ENCODE peak calls at places on chromosomes 1 and 21, in eight cellular contexts. One of them, this sample, is unnamed.

GRCh38 chr1:1510912-1511532 is 940 bp upstream of the ATAD3A start:
- DNase-seq in suprapubic skin: no peak
- DNase-seq in fibroblast of the aortic adventitia: peak; percentile 9
- DNase-seq in lower lobe of right lung: no peak
- DNase-seq in WTC11: peak; percentile 47
- DNase-seq in progenitor cell of endocrine pancreas: no peak
- DNase-seq in IMR-90: peak; percentile 2
- DNase-seq in OCI-LY7: peak; percentile 83
- DNase-seq in this sample: no peak

GRCh38 chr1:184393924-184394323 is 7.1 kb downstream of the C1orf21 start:
- DNase-seq in WTC11: no peak
- DNase-seq in lower lobe of right lung: no peak
- DNase-seq in OCI-LY7: no peak
- DNase-seq in progenitor cell of endocrine pancreas: no peak
- DNase-seq in IMR-90: peak; percentile 35
- DNase-seq in fibroblast of the aortic adventitia: peak; percentile 68
- DNase-seq in suprapubic skin: no peak
- DNase-seq in this sample: no peak

GRCh38 chr1:170556910-170557309 is 24.9 kb downstream of the GORAB start:
- DNase-seq in WTC11: no peak
- DNase-seq in lower lobe of right lung: no peak
- DNase-seq in IMR-90: peak; percentile 49
- DNase-seq in suprapubic skin: no peak
- DNase-seq in OCI-LY7: no peak
- DNase-seq in fibroblast of the aortic adventitia: peak; percentile 49
- DNase-seq in progenitor cell of endocrine pancreas: no peak
- DNase-seq in this sample: no peak

GRCh38 chr1:112522621-112523020 is 13.9 kb downstream of the WNT2B start:
- DNase-seq in WTC11: no peak
- DNase-seq in lower lobe of right lung: no peak
- DNase-seq in suprapubic skin: no peak
- DNase-seq in IMR-90: peak; percentile 96
- DNase-seq in fibroblast of the aortic adventitia: peak; percentile 75
- DNase-seq in progenitor cell of endocrine pancreas: no peak
- DNase-seq in OCI-LY7: no peak
- DNase-seq in this sample: no peak

GRCh38 chr1:221704291-221704690 is 37.6 kb downstream of the DUSP10 start:
- DNase-seq in OCI-LY7: no peak
- DNase-seq in lower lobe of right lung: no peak
- DNase-seq in IMR-90: peak; percentile 57
- DNase-seq in fibroblast of the aortic adventitia: peak; percentile 17
- DNase-seq in suprapubic skin: no peak
- DNase-seq in progenitor cell of endocrine pancreas: no peak
- DNase-seq in WTC11: no peak
- DNase-seq in this sample: no peak

GRCh38 chr1:239387304-239388231 is 1.2 kb downstream of the CHRM3 start:
- DNase-seq in IMR-90: no peak
- DNase-seq in fibroblast of the aortic adventitia: no peak
- DNase-seq in progenitor cell of endocrine pancreas: peak; percentile 10
- DNase-seq in lower lobe of right lung: peak; percentile 46
- DNase-seq in OCI-LY7: no peak
- DNase-seq in suprapubic skin: no peak
- DNase-seq in WTC11: peak; percentile 41
- DNase-seq in this sample: no peak

GRCh38 chr1:26677306-26678115 is 18.3 kb upstream of the ARID1A start:
- DNase-seq in fibroblast of the aortic adventitia: peak; percentile 75
- DNase-seq in IMR-90: peak; percentile 64
- DNase-seq in progenitor cell of endocrine pancreas: peak; percentile 20
- DNase-seq in lower lobe of right lung: peak; percentile 94
- DNase-seq in OCI-LY7: peak; percentile 82
- DNase-seq in WTC11: peak; percentile 57
- DNase-seq in suprapubic skin: peak; percentile 71
- DNase-seq in this sample: peak; percentile 71

GRCh38 chr1:94285026-94285654 is 47.8 kb upstream of the ARHGAP29 start:
- DNase-seq in WTC11: no peak
- DNase-seq in OCI-LY7: no peak
- DNase-seq in IMR-90: peak; percentile 54
- DNase-seq in suprapubic skin: no peak
- DNase-seq in lower lobe of right lung: no peak
- DNase-seq in fibroblast of the aortic adventitia: no peak
- DNase-seq in progenitor cell of endocrine pancreas: no peak
- DNase-seq in this sample: no peak

GRCh38 chr21:32750405-32750804 is 21.1 kb downstream of the PAXBP1 start:
- DNase-seq in suprapubic skin: no peak
- DNase-seq in lower lobe of right lung: no peak
- DNase-seq in WTC11: no peak
- DNase-seq in progenitor cell of endocrine pancreas: no peak
- DNase-seq in IMR-90: no peak
- DNase-seq in OCI-LY7: no peak
- DNase-seq in fibroblast of the aortic adventitia: no peak
- DNase-seq in this sample: no peak

GRCh38 chr1:233151850-233152249 is 143.7 kb downstream of the PCNX2 start:
- DNase-seq in OCI-LY7: no peak
- DNase-seq in lower lobe of right lung: no peak
- DNase-seq in IMR-90: no peak
- DNase-seq in fibroblast of the aortic adventitia: peak; percentile 92
- DNase-seq in WTC11: no peak
- DNase-seq in progenitor cell of endocrine pancreas: no peak
- DNase-seq in suprapubic skin: no peak
- DNase-seq in this sample: no peak

GRCh38 chr21:37896788-37897187 is 19.5 kb downstream of the KCNJ6 start:
- DNase-seq in progenitor cell of endocrine pancreas: no peak
- DNase-seq in WTC11: no peak
- DNase-seq in fibroblast of the aortic adventitia: no peak
- DNase-seq in OCI-LY7: no peak
- DNase-seq in suprapubic skin: no peak
- DNase-seq in IMR-90: no peak
- DNase-seq in lower lobe of right lung: no peak
- DNase-seq in this sample: no peak

GRCh38 chr1:8603220-8603616 is 214.2 kb downstream of the RERE start:
- DNase-seq in progenitor cell of endocrine pancreas: no peak
- DNase-seq in WTC11: no peak
- DNase-seq in OCI-LY7: no peak
- DNase-seq in lower lobe of right lung: no peak
- DNase-seq in IMR-90: peak; percentile 52
- DNase-seq in fibroblast of the aortic adventitia: peak; percentile 47
- DNase-seq in suprapubic skin: no peak
- DNase-seq in this sample: no peak

GRCh38 chr1:203475012-203475981 is at the start of gene PRELP:
- DNase-seq in progenitor cell of endocrine pancreas: peak; percentile 19
- DNase-seq in fibroblast of the aortic adventitia: peak; percentile 58
- DNase-seq in lower lobe of right lung: no peak
- DNase-seq in OCI-LY7: no peak
- DNase-seq in suprapubic skin: no peak
- DNase-seq in WTC11: peak; percentile 62
- DNase-seq in IMR-90: peak; percentile 16
- DNase-seq in this sample: no peak

GRCh38 chr1:7515175-7515574 is 255.9 kb upstream of the VAMP3 start:
- DNase-seq in fibroblast of the aortic adventitia: no peak
- DNase-seq in IMR-90: no peak
- DNase-seq in OCI-LY7: no peak
- DNase-seq in progenitor cell of endocrine pancreas: no peak
- DNase-seq in lower lobe of right lung: peak; percentile 21
- DNase-seq in WTC11: no peak
- DNase-seq in suprapubic skin: no peak
- DNase-seq in this sample: no peak

GRCh38 chr1:7516892-7517291 is 254.2 kb upstream of the VAMP3 start:
- DNase-seq in IMR-90: no peak
- DNase-seq in lower lobe of right lung: no peak
- DNase-seq in WTC11: no peak
- DNase-seq in progenitor cell of endocrine pancreas: no peak
- DNase-seq in OCI-LY7: no peak
- DNase-seq in fibroblast of the aortic adventitia: no peak
- DNase-seq in suprapubic skin: no peak
- DNase-seq in this sample: no peak

GRCh38 chr1:7517611-7518330 is 253.3 kb upstream of the VAMP3 start:
- DNase-seq in WTC11: no peak
- DNase-seq in fibroblast of the aortic adventitia: no peak
- DNase-seq in lower lobe of right lung: peak; percentile 6
- DNase-seq in progenitor cell of endocrine pancreas: no peak
- DNase-seq in OCI-LY7: no peak
- DNase-seq in IMR-90: no peak
- DNase-seq in suprapubic skin: no peak
- DNase-seq in this sample: no peak

GRCh38 chr1:7515896-7516295 is 255.2 kb upstream of the VAMP3 start:
- DNase-seq in progenitor cell of endocrine pancreas: no peak
- DNase-seq in WTC11: no peak
- DNase-seq in fibroblast of the aortic adventitia: no peak
- DNase-seq in lower lobe of right lung: peak; percentile 15
- DNase-seq in suprapubic skin: no peak
- DNase-seq in IMR-90: no peak
- DNase-seq in OCI-LY7: no peak
- DNase-seq in this sample: no peak

DNA sequence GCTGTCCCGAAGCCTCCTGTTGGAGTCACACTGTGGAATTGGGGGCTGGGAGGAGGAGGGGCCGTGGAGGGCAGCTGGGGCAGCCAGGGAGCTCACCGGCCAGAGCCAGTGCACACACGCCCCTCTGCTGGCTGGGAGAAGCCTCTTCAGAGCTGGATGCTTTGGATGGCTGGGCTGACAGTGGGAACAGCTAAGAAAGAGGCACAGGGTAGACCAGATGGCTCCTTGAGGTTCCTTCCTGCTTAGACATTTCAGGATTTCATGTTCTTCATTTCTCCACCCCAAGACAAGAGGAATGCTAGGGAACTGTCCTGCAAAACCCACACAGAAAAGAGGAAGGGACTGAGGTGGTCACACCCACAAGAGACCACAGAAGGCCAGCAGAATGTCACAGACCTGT is 254.8 kb upstream of the VAMP3 start:
- DNase-seq in progenitor cell of endocrine pancreas: no peak
- DNase-seq in fibroblast of the aortic adventitia: no peak
- DNase-seq in WTC11: peak; percentile 57
- DNase-seq in OCI-LY7: no peak
- DNase-seq in suprapubic skin: no peak
- DNase-seq in lower lobe of right lung: peak; percentile 26
- DNase-seq in IMR-90: peak; percentile 41
- DNase-seq in this sample: no peak
- TF ChIP-seq CTCF in progenitor cell of endocrine pancreas: no peak
- TF ChIP-seq CTCF in fibroblast of the aortic adventitia: no peak
- TF ChIP-seq CTCF in WTC11: no peak
- TF ChIP-seq CTCF in OCI-LY7: no peak
- TF ChIP-seq CTCF in suprapubic skin: no peak
- TF ChIP-seq CTCF in lower lobe of right lung: no peak
- TF ChIP-seq CTCF in IMR-90: no peak
- TF ChIP-seq CTCF in this sample: no peak

GRCh38 chr1:167401260-167401873 is 117.0 kb downstream of the CD247 start:
- DNase-seq in suprapubic skin: no peak
- DNase-seq in lower lobe of right lung: peak; percentile 62
- DNase-seq in progenitor cell of endocrine pancreas: peak; percentile 20
- DNase-seq in WTC11: peak; percentile 67
- DNase-seq in OCI-LY7: peak; percentile 70
- DNase-seq in IMR-90: peak; percentile 55
- DNase-seq in fibroblast of the aortic adventitia: peak; percentile 61
- DNase-seq in this sample: peak; percentile 39
- TF ChIP-seq CTCF in suprapubic skin: peak; percentile 24
- TF ChIP-seq CTCF in lower lobe of right lung: peak; percentile 53
- TF ChIP-seq CTCF in progenitor cell of endocrine pancreas: peak; percentile 73
- TF ChIP-seq CTCF in WTC11: peak; percentile 49
- TF ChIP-seq CTCF in OCI-LY7: peak; percentile 83
- TF ChIP-seq CTCF in IMR-90: peak; percentile 55
- TF ChIP-seq CTCF in fibroblast of the aortic adventitia: peak; percentile 64
- TF ChIP-seq CTCF in this sample: peak; percentile 53

GRCh38 chr1:25486602-25487001 is 55.9 kb downstream of the MACO1 start:
- DNase-seq in IMR-90: peak; percentile 76
- DNase-seq in progenitor cell of endocrine pancreas: no peak
- DNase-seq in lower lobe of right lung: no peak
- DNase-seq in WTC11: no peak
- DNase-seq in fibroblast of the aortic adventitia: peak; percentile 33
- DNase-seq in OCI-LY7: peak; percentile 15
- DNase-seq in suprapubic skin: no peak
- DNase-seq in this sample: no peak
- TF ChIP-seq CTCF in IMR-90: peak; percentile 53
- TF ChIP-seq CTCF in progenitor cell of endocrine pancreas: peak; percentile 16
- TF ChIP-seq CTCF in lower lobe of right lung: no peak
- TF ChIP-seq CTCF in WTC11: no peak
- TF ChIP-seq CTCF in fibroblast of the aortic adventitia: peak; percentile 45
- TF ChIP-seq CTCF in OCI-LY7: no peak
- TF ChIP-seq CTCF in suprapubic skin: no peak
- TF ChIP-seq CTCF in this sample: no peak

GRCh38 chr1:244865028-244865371 is 657 bp upstream of the HNRNPU start:
- DNase-seq in fibroblast of the aortic adventitia: no peak
- DNase-seq in lower lobe of right lung: no peak
- DNase-seq in suprapubic skin: peak; percentile 71
- DNase-seq in WTC11: peak; percentile 34
- DNase-seq in OCI-LY7: no peak
- DNase-seq in progenitor cell of endocrine pancreas: no peak
- DNase-seq in IMR-90: no peak
- DNase-seq in this sample: no peak

GRCh38 chr1:244863491-244864252 is 671 bp downstream of the HNRNPU start:
- DNase-seq in WTC11: no peak
- DNase-seq in lower lobe of right lung: peak; percentile 69
- DNase-seq in fibroblast of the aortic adventitia: no peak
- DNase-seq in progenitor cell of endocrine pancreas: peak; percentile 14
- DNase-seq in suprapubic skin: peak; percentile 82
- DNase-seq in OCI-LY7: peak; percentile 53
- DNase-seq in IMR-90: no peak
- DNase-seq in this sample: no peak

GRCh38 chr1:244862699-244863490 is 1.4 kb downstream of the HNRNPU start:
- DNase-seq in fibroblast of the aortic adventitia: peak; percentile 90
- DNase-seq in IMR-90: peak; percentile 89
- DNase-seq in WTC11: peak; percentile 92
- DNase-seq in progenitor cell of endocrine pancreas: peak; percentile 90
- DNase-seq in lower lobe of right lung: peak; percentile 97
- DNase-seq in suprapubic skin: peak; percentile 97
- DNase-seq in OCI-LY7: peak; percentile 96
- DNase-seq in this sample: peak; percentile 93

GRCh38 chr1:244865820-244866219 is 1.5 kb upstream of the HNRNPU start:
- DNase-seq in IMR-90: no peak
- DNase-seq in WTC11: no peak
- DNase-seq in lower lobe of right lung: no peak
- DNase-seq in progenitor cell of endocrine pancreas: no peak
- DNase-seq in fibroblast of the aortic adventitia: no peak
- DNase-seq in suprapubic skin: no peak
- DNase-seq in OCI-LY7: no peak
- DNase-seq in this sample: no peak

DNA sequence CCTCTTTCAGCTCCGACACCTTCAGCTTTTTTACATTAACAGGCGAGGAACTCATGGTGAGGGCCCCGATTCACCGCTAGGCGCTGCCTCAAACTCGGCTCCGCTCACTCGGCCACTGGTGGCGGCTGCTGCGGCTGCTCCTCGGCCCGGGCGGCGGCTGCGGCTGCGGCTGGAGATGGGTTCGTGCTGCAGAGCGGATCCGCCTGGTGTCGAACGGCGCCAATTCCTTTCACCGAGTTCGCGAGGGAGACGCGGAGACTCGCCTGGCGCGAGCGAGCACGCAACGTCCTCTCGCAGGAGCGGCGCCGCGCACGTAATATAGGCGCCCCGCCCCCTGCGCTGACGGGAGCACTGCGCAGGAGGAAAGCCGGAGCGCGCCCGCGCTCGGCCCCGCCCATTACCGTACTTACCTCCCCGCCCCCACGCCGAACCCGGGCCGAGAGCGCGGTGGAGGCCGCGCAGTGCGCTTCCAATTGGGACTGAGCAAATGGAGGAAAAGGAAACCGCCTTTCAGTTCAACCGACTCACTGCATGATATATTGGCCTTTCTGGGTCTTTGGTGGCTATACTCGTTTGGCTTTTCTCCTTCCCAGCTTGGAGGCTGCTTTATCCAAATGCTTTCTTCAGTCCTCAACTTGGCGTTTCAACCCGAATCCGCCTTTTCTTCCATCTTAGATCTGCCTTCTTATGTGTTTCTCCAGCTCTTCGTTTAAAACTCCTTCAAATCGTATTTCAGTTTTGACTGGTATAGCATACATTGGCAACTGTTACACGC is at the start of gene HNRNPU:
- DNase-seq in fibroblast of the aortic adventitia: peak; percentile 96
- DNase-seq in lower lobe of right lung: peak; percentile 98
- DNase-seq in suprapubic skin: peak; percentile 97
- DNase-seq in IMR-90: peak; percentile 97
- DNase-seq in progenitor cell of endocrine pancreas: peak; percentile 94
- DNase-seq in OCI-LY7: peak; percentile 99
- DNase-seq in WTC11: peak; percentile 97
- DNase-seq in this sample: peak; percentile 94
- TF ChIP-seq CTCF in fibroblast of the aortic adventitia: peak; percentile 38
- TF ChIP-seq CTCF in lower lobe of right lung: peak; percentile 36
- TF ChIP-seq CTCF in suprapubic skin: no peak
- TF ChIP-seq CTCF in IMR-90: peak; percentile 22
- TF ChIP-seq CTCF in progenitor cell of endocrine pancreas: peak; percentile 55
- TF ChIP-seq CTCF in OCI-LY7: peak; percentile 50
- TF ChIP-seq CTCF in WTC11: no peak
- TF ChIP-seq CTCF in this sample: peak; percentile 3

This sample was measured in GM13976.